ENCODE peak calls at places on chromosomes 6 and 20, in six cellular contexts. P, O, T, D, J and B are unnamed samples.

GRCh38 chr6:157151989-157152388 is 171.3 kb downstream of the TMEM242 start:
- DNase-seq in P (peak; percentile 84), O (no peak), T (no peak), D (peak; percentile 81), J (no peak), B (peak; percentile 77)

GRCh38 chr20:46705378-46705729 is 4.1 kb upstream of the SLC2A10 start:
- DNase-seq in P (peak; percentile 22), O (no peak), T (no peak), D (peak; percentile 30), J (no peak), B (peak; percentile 97)

GRCh38 chr6:139336488-139336887 is 38.0 kb downstream of the CITED2 start:
- DNase-seq in P (no peak), O (peak; percentile 40), T (no peak), D (peak; percentile 73), J (no peak), B (no peak)

GRCh38 chr20:61369731-61370520 is 117.9 kb downstream of the CDH4 start:
- DNase-seq in P (no peak), O (no peak), T (no peak), D (no peak), J (no peak), B (no peak)

GRCh38 chr6:138297761-138298298 is 79.5 kb upstream of the PBOV1 start:
- DNase-seq in P (peak; percentile 58), O (no peak), T (no peak), D (peak; percentile 58), J (no peak), B (peak; percentile 32)

GRCh38 chr6:90645634-90646033 is 58.8 kb upstream of the MAP3K7 start:
- DNase-seq in P (no peak), O (no peak), T (no peak), D (no peak), J (no peak), B (no peak)

GRCh38 chr6:147156799-147157382 is 47.3 kb upstream of the STXBP5 start:
- DNase-seq in P (peak; percentile 53), O (no peak), T (no peak), D (peak; percentile 94), J (no peak), B (no peak)

GRCh38 chr6:41072836-41073202 is at the start of gene NFYA:
- DNase-seq in P (peak; percentile 99), O (peak; percentile 99), T (peak; percentile 100), D (no peak), J (peak; percentile 100), B (no peak)

GRCh38 chr20:1160496-1160895 is 24.3 kb downstream of the TMEM74B start:
- DNase-seq in P (no peak), O (no peak), T (no peak), D (no peak), J (no peak), B (no peak)

GRCh38 chr6:39453956-39454524 is 131.5 kb upstream of the KCNK16 start:
- DNase-seq in P (no peak), O (no peak), T (no peak), D (no peak), J (no peak), B (no peak)

GRCh38 chr6:151679081-151679480 is 128.4 kb upstream of the ESR1 start:
- DNase-seq in P (no peak), O (peak; percentile 48), T (no peak), D (peak; percentile 75), J (no peak), B (peak; percentile 88)

GRCh38 chr6:148973809-148974208 is 227.0 kb downstream of the UST start:
- DNase-seq in P (peak; percentile 53), O (no peak), T (peak; percentile 23), D (peak; percentile 75), J (no peak), B (peak; percentile 67)

GRCh38 chr6:136682292-136682691 is 110.0 kb downstream of the MAP3K5 start:
- DNase-seq in P (no peak), O (no peak), T (no peak), D (no peak), J (no peak), B (no peak)

GRCh38 chr20:34916774-34917354 is 38.7 kb downstream of the GSS start:
- DNase-seq in P (no peak), O (no peak), T (no peak), D (no peak), J (no peak), B (no peak)

GRCh38 chr6:85404497-85405174 is 45.2 kb upstream of the NT5E start:
- DNase-seq in P (peak; percentile 80), O (peak; percentile 45), T (no peak), D (peak; percentile 87), J (no peak), B (peak; percentile 93)

GRCh38 chr20:62430871-62431447 is 3.6 kb upstream of the RBBP8NL start:
- DNase-seq in P (no peak), O (no peak), T (no peak), D (no peak), J (no peak), B (no peak)

GRCh38 chr6:293185-294174 is 1.2 kb downstream of the DUSP22 start:
- DNase-seq in P (peak; percentile 58), O (peak; percentile 70), T (no peak), D (peak; percentile 20), J (no peak), B (peak; percentile 21)